ENCODE peak calls at places on chromosomes 1 and 21, in ten cellular contexts. One of them, this sample, is unnamed.

GRCh38 chr1:119779869-119780356 is 11.2 kb upstream of the HMGCS2 start:
- DNase-seq in AG04450: no peak
- DNase-seq in GM04504: peak; percentile 24
- DNase-seq in CD8-positive, alpha-beta memory T cell: no peak
- DNase-seq in ELF-1: peak; percentile 71
- DNase-seq in SJSA1: no peak
- DNase-seq in heart left ventricle: no peak
- DNase-seq in Right ventricle myocardium superior: peak; percentile 54
- DNase-seq in HCT116: no peak
- DNase-seq in lower leg skin: no peak
- DNase-seq in this sample: no peak

GRCh38 chr21:35168702-35169101 is 119.6 kb upstream of the RUNX1 start:
- DNase-seq in AG04450: no peak
- DNase-seq in GM04504: no peak
- DNase-seq in CD8-positive, alpha-beta memory T cell: no peak
- DNase-seq in ELF-1: no peak
- DNase-seq in SJSA1: no peak
- DNase-seq in heart left ventricle: no peak
- DNase-seq in Right ventricle myocardium superior: no peak
- DNase-seq in HCT116: no peak
- DNase-seq in lower leg skin: no peak
- DNase-seq in this sample: no peak

GRCh38 chr1:231929311-231929710 is 302.7 kb downstream of the DISC1 start:
- DNase-seq in AG04450: no peak
- DNase-seq in GM04504: peak; percentile 48
- DNase-seq in CD8-positive, alpha-beta memory T cell: no peak
- DNase-seq in ELF-1: peak; percentile 50
- DNase-seq in SJSA1: peak; percentile 49
- DNase-seq in heart left ventricle: peak; percentile 43
- DNase-seq in Right ventricle myocardium superior: no peak
- DNase-seq in HCT116: no peak
- DNase-seq in lower leg skin: no peak
- DNase-seq in this sample: peak; percentile 30

GRCh38 chr21:34073749-34074282 is 438 bp downstream of the MRPS6 start:
- DNase-seq in AG04450: no peak
- DNase-seq in GM04504: no peak
- DNase-seq in CD8-positive, alpha-beta memory T cell: no peak
- DNase-seq in ELF-1: no peak
- DNase-seq in SJSA1: no peak
- DNase-seq in heart left ventricle: peak; percentile 40
- DNase-seq in Right ventricle myocardium superior: peak; percentile 57
- DNase-seq in HCT116: no peak
- DNase-seq in lower leg skin: peak; percentile 85
- DNase-seq in this sample: no peak

GRCh38 chr1:24954631-24955030 is 24.6 kb upstream of the RUNX3 start:
- DNase-seq in AG04450: no peak
- DNase-seq in GM04504: no peak
- DNase-seq in CD8-positive, alpha-beta memory T cell: no peak
- DNase-seq in ELF-1: no peak
- DNase-seq in SJSA1: no peak
- DNase-seq in heart left ventricle: no peak
- DNase-seq in Right ventricle myocardium superior: no peak
- DNase-seq in HCT116: no peak
- DNase-seq in lower leg skin: no peak
- DNase-seq in this sample: no peak

GRCh38 chr1:62111084-62111483 is 83.6 kb upstream of the L1TD1 start:
- DNase-seq in AG04450: no peak
- DNase-seq in GM04504: no peak
- DNase-seq in CD8-positive, alpha-beta memory T cell: no peak
- DNase-seq in ELF-1: no peak
- DNase-seq in SJSA1: no peak
- DNase-seq in heart left ventricle: no peak
- DNase-seq in Right ventricle myocardium superior: no peak
- DNase-seq in HCT116: no peak
- DNase-seq in lower leg skin: no peak
- DNase-seq in this sample: no peak

GRCh38 chr1:206923009-206923960 is 1.5 kb upstream of the FCMR start:
- DNase-seq in AG04450: no peak
- DNase-seq in GM04504: no peak
- DNase-seq in CD8-positive, alpha-beta memory T cell: peak; percentile 78
- DNase-seq in ELF-1: no peak
- DNase-seq in SJSA1: no peak
- DNase-seq in heart left ventricle: no peak
- DNase-seq in Right ventricle myocardium superior: no peak
- DNase-seq in HCT116: no peak
- DNase-seq in lower leg skin: no peak
- DNase-seq in this sample: no peak

GRCh38 chr21:33541105-33541711 is 709 bp downstream of the GART start:
- DNase-seq in AG04450: no peak
- DNase-seq in GM04504: no peak
- DNase-seq in CD8-positive, alpha-beta memory T cell: no peak
- DNase-seq in ELF-1: peak; percentile 63
- DNase-seq in SJSA1: no peak
- DNase-seq in heart left ventricle: no peak
- DNase-seq in Right ventricle myocardium superior: no peak
- DNase-seq in HCT116: no peak
- DNase-seq in lower leg skin: no peak
- DNase-seq in this sample: no peak

GRCh38 chr1:113872219-113872934 is 865 bp upstream of the PTPN22 start:
- DNase-seq in AG04450: no peak
- DNase-seq in GM04504: no peak
- DNase-seq in CD8-positive, alpha-beta memory T cell: peak; percentile 15
- DNase-seq in ELF-1: no peak
- DNase-seq in SJSA1: no peak
- DNase-seq in heart left ventricle: no peak
- DNase-seq in Right ventricle myocardium superior: no peak
- DNase-seq in HCT116: no peak
- DNase-seq in lower leg skin: no peak
- DNase-seq in this sample: no peak

GRCh38 chr1:37714689-37715088 is 22.4 kb downstream of the CDCA8 start:
- DNase-seq in AG04450: no peak
- DNase-seq in GM04504: no peak
- DNase-seq in CD8-positive, alpha-beta memory T cell: no peak
- DNase-seq in ELF-1: no peak
- DNase-seq in SJSA1: no peak
- DNase-seq in heart left ventricle: no peak
- DNase-seq in Right ventricle myocardium superior: no peak
- DNase-seq in HCT116: no peak
- DNase-seq in lower leg skin: peak; percentile 39
- DNase-seq in this sample: no peak

GRCh38 chr1:173432331-173432730 is 44.8 kb upstream of the PRDX6 start:
- DNase-seq in AG04450: no peak
- DNase-seq in GM04504: no peak
- DNase-seq in CD8-positive, alpha-beta memory T cell: no peak
- DNase-seq in ELF-1: no peak
- DNase-seq in SJSA1: no peak
- DNase-seq in heart left ventricle: no peak
- DNase-seq in Right ventricle myocardium superior: no peak
- DNase-seq in HCT116: no peak
- DNase-seq in lower leg skin: no peak
- DNase-seq in this sample: no peak

GRCh38 chr1:153510984-153511410 is 24.8 kb downstream of the S100A6 start:
- DNase-seq in AG04450: peak; percentile 42
- DNase-seq in GM04504: no peak
- DNase-seq in CD8-positive, alpha-beta memory T cell: peak; percentile 67
- DNase-seq in ELF-1: peak; percentile 91
- DNase-seq in SJSA1: peak; percentile 90
- DNase-seq in heart left ventricle: peak; percentile 88
- DNase-seq in Right ventricle myocardium superior: peak; percentile 88
- DNase-seq in HCT116: peak; percentile 70
- DNase-seq in lower leg skin: peak; percentile 95
- DNase-seq in this sample: peak; percentile 27

GRCh38 chr21:39313042-39313456 is 383 bp downstream of the BRWD1 start:
- DNase-seq in AG04450: no peak
- DNase-seq in GM04504: no peak
- DNase-seq in CD8-positive, alpha-beta memory T cell: no peak
- DNase-seq in ELF-1: peak; percentile 30
- DNase-seq in SJSA1: no peak
- DNase-seq in heart left ventricle: peak; percentile 36
- DNase-seq in Right ventricle myocardium superior: peak; percentile 60
- DNase-seq in HCT116: no peak
- DNase-seq in lower leg skin: peak; percentile 89
- DNase-seq in this sample: no peak

GRCh38 chr1:27849951-27850350 is 19.4 kb downstream of the PPP1R8 start:
- DNase-seq in AG04450: no peak
- DNase-seq in GM04504: no peak
- DNase-seq in CD8-positive, alpha-beta memory T cell: no peak
- DNase-seq in ELF-1: no peak
- DNase-seq in SJSA1: no peak
- DNase-seq in heart left ventricle: no peak
- DNase-seq in Right ventricle myocardium superior: no peak
- DNase-seq in HCT116: no peak
- DNase-seq in lower leg skin: peak; percentile 32
- DNase-seq in this sample: no peak

GRCh38 chr1:89931950-89932349 is 63.0 kb upstream of the ZNF326 start:
- DNase-seq in AG04450: no peak
- DNase-seq in GM04504: no peak
- DNase-seq in CD8-positive, alpha-beta memory T cell: no peak
- DNase-seq in ELF-1: no peak
- DNase-seq in SJSA1: no peak
- DNase-seq in heart left ventricle: no peak
- DNase-seq in Right ventricle myocardium superior: no peak
- DNase-seq in HCT116: no peak
- DNase-seq in lower leg skin: no peak
- DNase-seq in this sample: no peak

GRCh38 chr1:50023292-50024159 is at the start of gene AGBL4:
- DNase-seq in AG04450: no peak
- DNase-seq in GM04504: no peak
- DNase-seq in CD8-positive, alpha-beta memory T cell: peak; percentile 8
- DNase-seq in ELF-1: peak; percentile 81
- DNase-seq in SJSA1: peak; percentile 33
- DNase-seq in heart left ventricle: peak; percentile 52
- DNase-seq in Right ventricle myocardium superior: peak; percentile 73
- DNase-seq in HCT116: no peak
- DNase-seq in lower leg skin: peak; percentile 84
- DNase-seq in this sample: no peak

GRCh38 chr1:203440780-203441179 is 34.8 kb upstream of the PRELP start:
- DNase-seq in AG04450: peak; percentile 37
- DNase-seq in GM04504: peak; percentile 59
- DNase-seq in CD8-positive, alpha-beta memory T cell: no peak
- DNase-seq in ELF-1: peak; percentile 63
- DNase-seq in SJSA1: peak; percentile 89
- DNase-seq in heart left ventricle: peak; percentile 75
- DNase-seq in Right ventricle myocardium superior: peak; percentile 85
- DNase-seq in HCT116: no peak
- DNase-seq in lower leg skin: peak; percentile 95
- DNase-seq in this sample: peak; percentile 61

GRCh38 chr1:6124341-6124740 is 55.8 kb downstream of the CHD5 start:
- DNase-seq in AG04450: no peak
- DNase-seq in GM04504: no peak
- DNase-seq in CD8-positive, alpha-beta memory T cell: no peak
- DNase-seq in ELF-1: no peak
- DNase-seq in SJSA1: no peak
- DNase-seq in heart left ventricle: no peak
- DNase-seq in Right ventricle myocardium superior: peak; percentile 35
- DNase-seq in HCT116: no peak
- DNase-seq in lower leg skin: no peak
- DNase-seq in this sample: no peak

GRCh38 chr21:15688809-15689208 is 41.0 kb upstream of the USP25 start:
- DNase-seq in AG04450: no peak
- DNase-seq in GM04504: no peak
- DNase-seq in CD8-positive, alpha-beta memory T cell: peak; percentile 20
- DNase-seq in ELF-1: no peak
- DNase-seq in SJSA1: no peak
- DNase-seq in heart left ventricle: no peak
- DNase-seq in Right ventricle myocardium superior: no peak
- DNase-seq in HCT116: no peak
- DNase-seq in lower leg skin: no peak
- DNase-seq in this sample: no peak

GRCh38 chr21:28601708-28602107 is 391.0 kb downstream of the LTN1 start:
- DNase-seq in AG04450: peak; percentile 4
- DNase-seq in GM04504: no peak
- DNase-seq in CD8-positive, alpha-beta memory T cell: no peak
- DNase-seq in ELF-1: no peak
- DNase-seq in SJSA1: no peak
- DNase-seq in heart left ventricle: no peak
- DNase-seq in Right ventricle myocardium superior: no peak
- DNase-seq in HCT116: no peak
- DNase-seq in lower leg skin: no peak
- DNase-seq in this sample: no peak

GRCh38 chr1:225824522-225824921 is 14.6 kb downstream of the EPHX1 start:
- DNase-seq in AG04450: no peak
- DNase-seq in GM04504: no peak
- DNase-seq in CD8-positive, alpha-beta memory T cell: no peak
- DNase-seq in ELF-1: no peak
- DNase-seq in SJSA1: no peak
- DNase-seq in heart left ventricle: no peak
- DNase-seq in Right ventricle myocardium superior: no peak
- DNase-seq in HCT116: no peak
- DNase-seq in lower leg skin: no peak
- DNase-seq in this sample: no peak

GRCh38 chr1:38071530-38072266 is 25.1 kb upstream of the POU3F1 start:
- DNase-seq in AG04450: no peak
- DNase-seq in GM04504: no peak
- DNase-seq in CD8-positive, alpha-beta memory T cell: no peak
- DNase-seq in ELF-1: peak; percentile 34
- DNase-seq in SJSA1: no peak
- DNase-seq in heart left ventricle: no peak
- DNase-seq in Right ventricle myocardium superior: no peak
- DNase-seq in HCT116: no peak
- DNase-seq in lower leg skin: no peak
- DNase-seq in this sample: no peak

GRCh38 chr1:82388679-82389078 is 587.9 kb downstream of the ADGRL2 start:
- DNase-seq in AG04450: no peak
- DNase-seq in GM04504: no peak
- DNase-seq in CD8-positive, alpha-beta memory T cell: no peak
- DNase-seq in ELF-1: no peak
- DNase-seq in SJSA1: no peak
- DNase-seq in heart left ventricle: no peak
- DNase-seq in Right ventricle myocardium superior: no peak
- DNase-seq in HCT116: no peak
- DNase-seq in lower leg skin: no peak
- DNase-seq in this sample: no peak

GRCh38 chr21:17359781-17360180 is 153.1 kb upstream of the CXADR start:
- DNase-seq in AG04450: no peak
- DNase-seq in GM04504: no peak
- DNase-seq in CD8-positive, alpha-beta memory T cell: no peak
- DNase-seq in ELF-1: no peak
- DNase-seq in SJSA1: no peak
- DNase-seq in heart left ventricle: no peak
- DNase-seq in Right ventricle myocardium superior: no peak
- DNase-seq in HCT116: no peak
- DNase-seq in lower leg skin: no peak
- DNase-seq in this sample: no peak

GRCh38 chr1:94562502-94563260 is 21.1 kb upstream of the F3 start:
- DNase-seq in AG04450: no peak
- DNase-seq in GM04504: no peak
- DNase-seq in CD8-positive, alpha-beta memory T cell: no peak
- DNase-seq in ELF-1: no peak
- DNase-seq in SJSA1: no peak
- DNase-seq in heart left ventricle: no peak
- DNase-seq in Right ventricle myocardium superior: no peak
- DNase-seq in HCT116: no peak
- DNase-seq in lower leg skin: no peak
- DNase-seq in this sample: no peak

GRCh38 chr21:24395320-24395933 is 1211.9 kb downstream of the MRPL39 start:
- DNase-seq in AG04450: no peak
- DNase-seq in GM04504: no peak
- DNase-seq in CD8-positive, alpha-beta memory T cell: no peak
- DNase-seq in ELF-1: no peak
- DNase-seq in SJSA1: no peak
- DNase-seq in heart left ventricle: no peak
- DNase-seq in Right ventricle myocardium superior: no peak
- DNase-seq in HCT116: no peak
- DNase-seq in lower leg skin: no peak
- DNase-seq in this sample: no peak

GRCh38 chr1:44068442-44068861 is 37.2 kb upstream of the SLC6A9 start:
- DNase-seq in AG04450: no peak
- DNase-seq in GM04504: no peak
- DNase-seq in CD8-positive, alpha-beta memory T cell: no peak
- DNase-seq in ELF-1: no peak
- DNase-seq in SJSA1: no peak
- DNase-seq in heart left ventricle: no peak
- DNase-seq in Right ventricle myocardium superior: no peak
- DNase-seq in HCT116: no peak
- DNase-seq in lower leg skin: no peak
- DNase-seq in this sample: no peak

GRCh38 chr1:33852711-33853110 is 11.2 kb upstream of the HMGB4 start:
- DNase-seq in AG04450: no peak
- DNase-seq in GM04504: no peak
- DNase-seq in CD8-positive, alpha-beta memory T cell: no peak
- DNase-seq in ELF-1: no peak
- DNase-seq in SJSA1: no peak
- DNase-seq in heart left ventricle: no peak
- DNase-seq in Right ventricle myocardium superior: no peak
- DNase-seq in HCT116: no peak
- DNase-seq in lower leg skin: no peak
- DNase-seq in this sample: no peak

This sample was measured in pulmonary artery endothelial cell.